ENCODE peak calls at places on chromosome 2, in nine cellular contexts. One of them, this sample, is unnamed.

GRCh38 chr2:70926042-70926441 is 9.7 kb upstream of the ATP6V1B1 start:
- DNase-seq in stimulated activated CD8-positive, alpha-beta memory T cell treated with anti-CD3 and anti-CD28 coated beads, Interleukin-7, amount 100 ng/mL, for 48 hours: no peak
- DNase-seq in NCI-H1105: no peak
- DNase-seq in NCI-H510A: no peak
- DNase-seq in HT1080: no peak
- DNase-seq in HTR-8/SVneo: no peak
- DNase-seq in body of pancreas: no peak
- DNase-seq in DND-41: no peak
- DNase-seq in SK-MEL-5: no peak
- DNase-seq in this sample: no peak

GRCh38 chr2:238117199-238118154 is 17.3 kb downstream of the ESPNL start:
- DNase-seq in NCI-H510A: no peak
- DNase-seq in NCI-H1105: no peak
- DNase-seq in DND-41: no peak
- DNase-seq in HT1080: no peak
- DNase-seq in stimulated activated CD8-positive, alpha-beta memory T cell treated with anti-CD3 and anti-CD28 coated beads, Interleukin-7, amount 100 ng/mL, for 48 hours: no peak
- DNase-seq in body of pancreas: no peak
- DNase-seq in SK-MEL-5: no peak
- DNase-seq in HTR-8/SVneo: no peak
- DNase-seq in this sample: no peak

GRCh38 chr2:121626777-121627524 is 22.3 kb downstream of the CLASP1 start:
- DNase-seq in NCI-H510A: no peak
- DNase-seq in body of pancreas: peak
- DNase-seq in SK-MEL-5: no peak
- DNase-seq in stimulated activated CD8-positive, alpha-beta memory T cell treated with anti-CD3 and anti-CD28 coated beads, Interleukin-7, amount 100 ng/mL, for 48 hours: no peak
- DNase-seq in DND-41: no peak
- DNase-seq in HTR-8/SVneo: no peak
- DNase-seq in NCI-H1105: no peak
- DNase-seq in HT1080: no peak
- DNase-seq in this sample: peak

GRCh38 chr2:85435986-85436835 is 17.7 kb downstream of the SH2D6 start:
- DNase-seq in body of pancreas: no peak
- DNase-seq in NCI-H1105: no peak
- DNase-seq in stimulated activated CD8-positive, alpha-beta memory T cell treated with anti-CD3 and anti-CD28 coated beads, Interleukin-7, amount 100 ng/mL, for 48 hours: no peak
- DNase-seq in SK-MEL-5: peak
- DNase-seq in DND-41: peak
- DNase-seq in HTR-8/SVneo: no peak
- DNase-seq in HT1080: no peak
- DNase-seq in NCI-H510A: no peak
- DNase-seq in this sample: no peak

GRCh38 chr2:120481446-120482194 is 135.7 kb downstream of the INHBB start:
- DNase-seq in body of pancreas: no peak
- DNase-seq in HT1080: no peak
- DNase-seq in NCI-H1105: no peak
- DNase-seq in DND-41: no peak
- DNase-seq in NCI-H510A: no peak
- DNase-seq in HTR-8/SVneo: no peak
- DNase-seq in SK-MEL-5: no peak
- DNase-seq in stimulated activated CD8-positive, alpha-beta memory T cell treated with anti-CD3 and anti-CD28 coated beads, Interleukin-7, amount 100 ng/mL, for 48 hours: no peak
- DNase-seq in this sample: no peak

GRCh38 chr2:204027105-204027504 is 90.5 kb downstream of the ICOS start:
- DNase-seq in NCI-H1105: peak
- DNase-seq in HT1080: peak
- DNase-seq in DND-41: peak
- DNase-seq in HTR-8/SVneo: no peak
- DNase-seq in stimulated activated CD8-positive, alpha-beta memory T cell treated with anti-CD3 and anti-CD28 coated beads, Interleukin-7, amount 100 ng/mL, for 48 hours: no peak
- DNase-seq in SK-MEL-5: no peak
- DNase-seq in NCI-H510A: no peak
- DNase-seq in body of pancreas: no peak
- DNase-seq in this sample: peak

GRCh38 chr2:85913854-85914524 is 25.2 kb upstream of the ST3GAL5 start:
- DNase-seq in HT1080: peak
- DNase-seq in stimulated activated CD8-positive, alpha-beta memory T cell treated with anti-CD3 and anti-CD28 coated beads, Interleukin-7, amount 100 ng/mL, for 48 hours: no peak
- DNase-seq in body of pancreas: no peak
- DNase-seq in NCI-H1105: no peak
- DNase-seq in HTR-8/SVneo: no peak
- DNase-seq in SK-MEL-5: no peak
- DNase-seq in DND-41: no peak
- DNase-seq in NCI-H510A: no peak
- DNase-seq in this sample: peak

GRCh38 chr2:204134421-204134820 is 197.9 kb downstream of the ICOS start:
- DNase-seq in SK-MEL-5: peak
- DNase-seq in NCI-H1105: no peak
- DNase-seq in NCI-H510A: no peak
- DNase-seq in HTR-8/SVneo: no peak
- DNase-seq in body of pancreas: no peak
- DNase-seq in HT1080: no peak
- DNase-seq in DND-41: no peak
- DNase-seq in stimulated activated CD8-positive, alpha-beta memory T cell treated with anti-CD3 and anti-CD28 coated beads, Interleukin-7, amount 100 ng/mL, for 48 hours: no peak
- DNase-seq in this sample: no peak

GRCh38 chr2:230773039-230773773 is 60.6 kb downstream of the CAB39 start:
- DNase-seq in HT1080: no peak
- DNase-seq in stimulated activated CD8-positive, alpha-beta memory T cell treated with anti-CD3 and anti-CD28 coated beads, Interleukin-7, amount 100 ng/mL, for 48 hours: no peak
- DNase-seq in HTR-8/SVneo: no peak
- DNase-seq in body of pancreas: no peak
- DNase-seq in DND-41: no peak
- DNase-seq in NCI-H1105: no peak
- DNase-seq in SK-MEL-5: no peak
- DNase-seq in NCI-H510A: no peak
- DNase-seq in this sample: no peak

GRCh38 chr2:177692828-177693269 is 300.3 kb downstream of the AGPS start:
- DNase-seq in body of pancreas: peak
- DNase-seq in HTR-8/SVneo: peak
- DNase-seq in SK-MEL-5: peak
- DNase-seq in NCI-H510A: no peak
- DNase-seq in DND-41: no peak
- DNase-seq in NCI-H1105: no peak
- DNase-seq in stimulated activated CD8-positive, alpha-beta memory T cell treated with anti-CD3 and anti-CD28 coated beads, Interleukin-7, amount 100 ng/mL, for 48 hours: no peak
- DNase-seq in HT1080: peak
- DNase-seq in this sample: no peak

GRCh38 chr2:127611076-127611925 is 34.7 kb upstream of the GPR17 start:
- DNase-seq in stimulated activated CD8-positive, alpha-beta memory T cell treated with anti-CD3 and anti-CD28 coated beads, Interleukin-7, amount 100 ng/mL, for 48 hours: no peak
- DNase-seq in HT1080: no peak
- DNase-seq in SK-MEL-5: no peak
- DNase-seq in DND-41: peak
- DNase-seq in body of pancreas: no peak
- DNase-seq in HTR-8/SVneo: no peak
- DNase-seq in NCI-H510A: no peak
- DNase-seq in NCI-H1105: no peak
- DNase-seq in this sample: no peak

GRCh38 chr2:229501051-229501794 is 213.1 kb downstream of the DNER start:
- DNase-seq in HTR-8/SVneo: no peak
- DNase-seq in SK-MEL-5: no peak
- DNase-seq in body of pancreas: no peak
- DNase-seq in NCI-H510A: no peak
- DNase-seq in HT1080: no peak
- DNase-seq in NCI-H1105: no peak
- DNase-seq in stimulated activated CD8-positive, alpha-beta memory T cell treated with anti-CD3 and anti-CD28 coated beads, Interleukin-7, amount 100 ng/mL, for 48 hours: no peak
- DNase-seq in DND-41: no peak
- DNase-seq in this sample: no peak

GRCh38 chr2:166344286-166345113 is 31.2 kb downstream of the SCN9A start:
- DNase-seq in HT1080: no peak
- DNase-seq in NCI-H510A: no peak
- DNase-seq in body of pancreas: no peak
- DNase-seq in stimulated activated CD8-positive, alpha-beta memory T cell treated with anti-CD3 and anti-CD28 coated beads, Interleukin-7, amount 100 ng/mL, for 48 hours: no peak
- DNase-seq in HTR-8/SVneo: no peak
- DNase-seq in NCI-H1105: no peak
- DNase-seq in SK-MEL-5: peak
- DNase-seq in DND-41: no peak
- DNase-seq in this sample: peak

GRCh38 chr2:54634564-54635511 is 88.6 kb upstream of the EML6 start:
- DNase-seq in NCI-H510A: peak
- DNase-seq in HTR-8/SVneo: peak
- DNase-seq in SK-MEL-5: peak
- DNase-seq in stimulated activated CD8-positive, alpha-beta memory T cell treated with anti-CD3 and anti-CD28 coated beads, Interleukin-7, amount 100 ng/mL, for 48 hours: no peak
- DNase-seq in DND-41: no peak
- DNase-seq in HT1080: peak
- DNase-seq in body of pancreas: peak
- DNase-seq in NCI-H1105: no peak
- DNase-seq in this sample: peak

GRCh38 chr2:39216495-39217191 is 27.1 kb downstream of the CDKL4 start:
- DNase-seq in HTR-8/SVneo: no peak
- DNase-seq in body of pancreas: no peak
- DNase-seq in DND-41: peak
- DNase-seq in stimulated activated CD8-positive, alpha-beta memory T cell treated with anti-CD3 and anti-CD28 coated beads, Interleukin-7, amount 100 ng/mL, for 48 hours: peak
- DNase-seq in SK-MEL-5: no peak
- DNase-seq in HT1080: no peak
- DNase-seq in NCI-H510A: no peak
- DNase-seq in NCI-H1105: no peak
- DNase-seq in this sample: no peak

GRCh38 chr2:72696559-72696958 is 129.3 kb downstream of the EXOC6B start:
- DNase-seq in HTR-8/SVneo: no peak
- DNase-seq in NCI-H510A: no peak
- DNase-seq in body of pancreas: no peak
- DNase-seq in DND-41: no peak
- DNase-seq in SK-MEL-5: no peak
- DNase-seq in NCI-H1105: no peak
- DNase-seq in HT1080: no peak
- DNase-seq in stimulated activated CD8-positive, alpha-beta memory T cell treated with anti-CD3 and anti-CD28 coated beads, Interleukin-7, amount 100 ng/mL, for 48 hours: no peak
- DNase-seq in this sample: no peak

GRCh38 chr2:236675526-236675925 is 105.9 kb downstream of the ACKR3 start:
- DNase-seq in stimulated activated CD8-positive, alpha-beta memory T cell treated with anti-CD3 and anti-CD28 coated beads, Interleukin-7, amount 100 ng/mL, for 48 hours: no peak
- DNase-seq in HT1080: no peak
- DNase-seq in DND-41: no peak
- DNase-seq in NCI-H510A: no peak
- DNase-seq in NCI-H1105: no peak
- DNase-seq in body of pancreas: no peak
- DNase-seq in SK-MEL-5: no peak
- DNase-seq in HTR-8/SVneo: no peak
- DNase-seq in this sample: no peak

GRCh38 chr2:160420711-160421110 is 72.9 kb downstream of the RBMS1 start:
- DNase-seq in HT1080: no peak
- DNase-seq in NCI-H1105: no peak
- DNase-seq in SK-MEL-5: no peak
- DNase-seq in stimulated activated CD8-positive, alpha-beta memory T cell treated with anti-CD3 and anti-CD28 coated beads, Interleukin-7, amount 100 ng/mL, for 48 hours: no peak
- DNase-seq in NCI-H510A: no peak
- DNase-seq in DND-41: no peak
- DNase-seq in HTR-8/SVneo: no peak
- DNase-seq in body of pancreas: no peak
- DNase-seq in this sample: no peak

GRCh38 chr2:29910960-29911359 is 10.4 kb downstream of the ALK start:
- DNase-seq in NCI-H1105: no peak
- DNase-seq in HT1080: no peak
- DNase-seq in stimulated activated CD8-positive, alpha-beta memory T cell treated with anti-CD3 and anti-CD28 coated beads, Interleukin-7, amount 100 ng/mL, for 48 hours: no peak
- DNase-seq in SK-MEL-5: no peak
- DNase-seq in NCI-H510A: no peak
- DNase-seq in DND-41: no peak
- DNase-seq in HTR-8/SVneo: no peak
- DNase-seq in body of pancreas: no peak
- DNase-seq in this sample: no peak

GRCh38 chr2:7573166-7573845 is 656.1 kb downstream of the RNF144A start:
- DNase-seq in DND-41: no peak
- DNase-seq in stimulated activated CD8-positive, alpha-beta memory T cell treated with anti-CD3 and anti-CD28 coated beads, Interleukin-7, amount 100 ng/mL, for 48 hours: no peak
- DNase-seq in body of pancreas: no peak
- DNase-seq in SK-MEL-5: peak
- DNase-seq in NCI-H510A: no peak
- DNase-seq in HTR-8/SVneo: no peak
- DNase-seq in HT1080: no peak
- DNase-seq in NCI-H1105: no peak
- DNase-seq in this sample: no peak

GRCh38 chr2:71606244-71606643 is 152.9 kb downstream of the DYSF start:
- DNase-seq in DND-41: no peak
- DNase-seq in HT1080: no peak
- DNase-seq in stimulated activated CD8-positive, alpha-beta memory T cell treated with anti-CD3 and anti-CD28 coated beads, Interleukin-7, amount 100 ng/mL, for 48 hours: no peak
- DNase-seq in HTR-8/SVneo: no peak
- DNase-seq in body of pancreas: no peak
- DNase-seq in NCI-H1105: no peak
- DNase-seq in SK-MEL-5: no peak
- DNase-seq in NCI-H510A: no peak
- DNase-seq in this sample: no peak

GRCh38 chr2:217654173-217654572 is 348.6 kb downstream of the TNS1 start:
- DNase-seq in NCI-H510A: no peak
- DNase-seq in DND-41: no peak
- DNase-seq in HTR-8/SVneo: no peak
- DNase-seq in SK-MEL-5: no peak
- DNase-seq in NCI-H1105: no peak
- DNase-seq in stimulated activated CD8-positive, alpha-beta memory T cell treated with anti-CD3 and anti-CD28 coated beads, Interleukin-7, amount 100 ng/mL, for 48 hours: no peak
- DNase-seq in HT1080: peak
- DNase-seq in body of pancreas: no peak
- DNase-seq in this sample: no peak

GRCh38 chr2:25158096-25158852 is 10.1 kb downstream of the POMC start:
- DNase-seq in DND-41: no peak
- DNase-seq in stimulated activated CD8-positive, alpha-beta memory T cell treated with anti-CD3 and anti-CD28 coated beads, Interleukin-7, amount 100 ng/mL, for 48 hours: no peak
- DNase-seq in NCI-H1105: no peak
- DNase-seq in body of pancreas: no peak
- DNase-seq in SK-MEL-5: no peak
- DNase-seq in HTR-8/SVneo: no peak
- DNase-seq in HT1080: no peak
- DNase-seq in NCI-H510A: no peak
- DNase-seq in this sample: no peak

GRCh38 chr2:102698369-102699111 is 63.3 kb upstream of the TMEM182 start:
- DNase-seq in HT1080: peak
- DNase-seq in body of pancreas: no peak
- DNase-seq in NCI-H1105: peak
- DNase-seq in SK-MEL-5: no peak
- DNase-seq in stimulated activated CD8-positive, alpha-beta memory T cell treated with anti-CD3 and anti-CD28 coated beads, Interleukin-7, amount 100 ng/mL, for 48 hours: no peak
- DNase-seq in DND-41: no peak
- DNase-seq in HTR-8/SVneo: no peak
- DNase-seq in NCI-H510A: peak
- DNase-seq in this sample: no peak

GRCh38 chr2:186379052-186379451 is 107.0 kb upstream of the ZC3H15 start:
- DNase-seq in DND-41: no peak
- DNase-seq in stimulated activated CD8-positive, alpha-beta memory T cell treated with anti-CD3 and anti-CD28 coated beads, Interleukin-7, amount 100 ng/mL, for 48 hours: no peak
- DNase-seq in HT1080: no peak
- DNase-seq in SK-MEL-5: no peak
- DNase-seq in HTR-8/SVneo: no peak
- DNase-seq in body of pancreas: no peak
- DNase-seq in NCI-H1105: no peak
- DNase-seq in NCI-H510A: no peak
- DNase-seq in this sample: peak

GRCh38 chr2:224934542-224935188 is 107.6 kb downstream of the DOCK10 start:
- DNase-seq in NCI-H1105: no peak
- DNase-seq in DND-41: no peak
- DNase-seq in HT1080: no peak
- DNase-seq in body of pancreas: no peak
- DNase-seq in SK-MEL-5: no peak
- DNase-seq in NCI-H510A: no peak
- DNase-seq in stimulated activated CD8-positive, alpha-beta memory T cell treated with anti-CD3 and anti-CD28 coated beads, Interleukin-7, amount 100 ng/mL, for 48 hours: no peak
- DNase-seq in HTR-8/SVneo: no peak
- DNase-seq in this sample: peak

GRCh38 chr2:78977661-78978145 is 47.8 kb upstream of the REG3G start:
- DNase-seq in NCI-H510A: no peak
- DNase-seq in DND-41: no peak
- DNase-seq in body of pancreas: no peak
- DNase-seq in SK-MEL-5: no peak
- DNase-seq in HTR-8/SVneo: no peak
- DNase-seq in NCI-H1105: no peak
- DNase-seq in HT1080: no peak
- DNase-seq in stimulated activated CD8-positive, alpha-beta memory T cell treated with anti-CD3 and anti-CD28 coated beads, Interleukin-7, amount 100 ng/mL, for 48 hours: no peak
- DNase-seq in this sample: no peak

GRCh38 chr2:64404002-64404731 is 49.8 kb upstream of the LGALSL start:
- DNase-seq in DND-41: no peak
- DNase-seq in body of pancreas: peak
- DNase-seq in stimulated activated CD8-positive, alpha-beta memory T cell treated with anti-CD3 and anti-CD28 coated beads, Interleukin-7, amount 100 ng/mL, for 48 hours: no peak
- DNase-seq in HTR-8/SVneo: no peak
- DNase-seq in NCI-H1105: peak
- DNase-seq in SK-MEL-5: no peak
- DNase-seq in HT1080: peak
- DNase-seq in NCI-H510A: no peak
- DNase-seq in this sample: peak

GRCh38 chr2:84830095-84830494 is 50.8 kb downstream of the TRABD2A start:
- DNase-seq in HTR-8/SVneo: peak
- DNase-seq in DND-41: no peak
- DNase-seq in stimulated activated CD8-positive, alpha-beta memory T cell treated with anti-CD3 and anti-CD28 coated beads, Interleukin-7, amount 100 ng/mL, for 48 hours: no peak
- DNase-seq in SK-MEL-5: no peak
- DNase-seq in HT1080: peak
- DNase-seq in NCI-H1105: no peak
- DNase-seq in NCI-H510A: no peak
- DNase-seq in body of pancreas: no peak
- DNase-seq in this sample: no peak

GRCh38 chr2:75503048-75503607 is 57.6 kb downstream of the EVA1A start:
- DNase-seq in NCI-H510A: no peak
- DNase-seq in body of pancreas: no peak
- DNase-seq in SK-MEL-5: no peak
- DNase-seq in NCI-H1105: no peak
- DNase-seq in stimulated activated CD8-positive, alpha-beta memory T cell treated with anti-CD3 and anti-CD28 coated beads, Interleukin-7, amount 100 ng/mL, for 48 hours: no peak
- DNase-seq in DND-41: no peak
- DNase-seq in HTR-8/SVneo: peak
- DNase-seq in HT1080: peak
- DNase-seq in this sample: peak

This sample was measured in fibroblast of pulmonary artery.